ENCODE peak calls at places on chromosome 21, in four cellular contexts. W, G, V and H are unnamed samples.

GRCh38 chr21:22125581-22125980 is 1127.4 kb downstream of the NCAM2 start:
- DNase-seq in G (no peak), V (no peak), W (no peak), H (no peak)

GRCh38 chr21:33975548-33976081 is 60.0 kb upstream of the ATP5PO start:
- DNase-seq in W (peak; percentile 26), V (peak; percentile 39), G (peak; percentile 43), H (no peak)

GRCh38 chr21:35256468-35256988 is 207.4 kb upstream of the RUNX1 start:
- DNase-seq in G (peak; percentile 100), W (peak; percentile 67), V (no peak), H (no peak)

GRCh38 chr21:21101911-21102310 is 103.7 kb downstream of the NCAM2 start:
- DNase-seq in V (no peak), G (peak; percentile 85), W (peak; percentile 79), H (peak; percentile 46)

GRCh38 chr21:25496825-25497482 is 110.3 kb downstream of the MRPL39 start:
- DNase-seq in W (no peak), G (peak; percentile 77), V (no peak), H (no peak)

GRCh38 chr21:29323189-29323588 is 24.5 kb downstream of the BACH1 start:
- DNase-seq in V (no peak), W (no peak), G (no peak), H (no peak)

GRCh38 chr21:44051462-44051941 is 39.4 kb downstream of the TRAPPC10 start:
- DNase-seq in V (no peak), W (no peak), G (peak; percentile 55), H (no peak)

GRCh38 chr21:36149788-36150187 is 6.8 kb upstream of the DOP1B start:
- DNase-seq in V (no peak), G (no peak), W (no peak), H (no peak)

GRCh38 chr21:31502537-31503143 is 156.9 kb upstream of the SOD1 start:
- DNase-seq in G (no peak), V (no peak), W (no peak), H (no peak)

GRCh38 chr21:34280389-34280795 is 83.4 kb upstream of the KCNE2 start:
- DNase-seq in G (no peak), W (no peak), V (no peak), H (no peak)

GRCh38 chr21:35014302-35015044 is 34.6 kb downstream of the RUNX1 start:
- DNase-seq in W (no peak), G (peak; percentile 33), V (no peak), H (no peak)

GRCh38 chr21:28936721-28937120 is 56.0 kb downstream of the LTN1 start:
- DNase-seq in G (no peak), V (no peak), W (no peak), H (no peak)

GRCh38 chr21:39518055-39518844 is 66.5 kb downstream of the SH3BGR start:
- DNase-seq in W (peak; percentile 89), V (peak; percentile 60), G (peak; percentile 32), H (peak; percentile 84)

GRCh38 chr21:44286716-44287632 is 1.3 kb downstream of the AIRE start:
- DNase-seq in W (no peak), V (no peak), G (no peak), H (no peak)

GRCh38 chr21:44407493-44407892 is 47.8 kb upstream of the LRRC3 start:
- DNase-seq in V (no peak), G (no peak), W (no peak), H (no peak)

GRCh38 chr21:29904359-29905282 is 35.2 kb downstream of the GRIK1 start:
- DNase-seq in V (no peak), W (peak; percentile 10), G (no peak), H (peak; percentile 32)

GRCh38 chr21:26391166-26391565 is 181.9 kb downstream of the CYYR1 start:
- DNase-seq in G (no peak), W (no peak), V (no peak), H (no peak)

GRCh38 chr21:31609081-31609480 is 50.4 kb upstream of the SOD1 start:
- DNase-seq in G (no peak), W (peak; percentile 21), V (no peak), H (no peak)

GRCh38 chr21:30468912-30469812 is 11.0 kb downstream of the KRTAP19-1 start:
- DNase-seq in W (no peak), G (no peak), V (no peak), H (no peak)

GRCh38 chr21:18403685-18404084 is at the start of gene TMPRSS15:
- DNase-seq in W (no peak), V (no peak), G (no peak), H (no peak)

GRCh38 chr21:30717105-30717504 is 1.5 kb downstream of the KRTAP21-3 start:
- DNase-seq in V (no peak), G (no peak), W (no peak), H (no peak)

GRCh38 chr21:17512245-17513213 is at the start of gene CXADR:
- DNase-seq in G (no peak), W (peak; percentile 96), V (peak; percentile 94), H (peak; percentile 93)

GRCh38 chr21:34129039-34129891 is 55.9 kb downstream of the MRPS6 start:
- DNase-seq in G (peak; percentile 92), W (peak; percentile 87), V (peak; percentile 50), H (peak; percentile 58)

GRCh38 chr21:17798796-17799195 is 20.4 kb downstream of the C21orf91 start:
- DNase-seq in G (no peak), V (no peak), W (no peak), H (no peak)

GRCh38 chr21:34599534-34600101 is 15.3 kb downstream of the RCAN1 start:
- DNase-seq in G (no peak), W (no peak), V (no peak), H (no peak)

GRCh38 chr21:18170829-18171228 is 73.8 kb upstream of the CHODL start:
- DNase-seq in W (no peak), G (no peak), V (no peak), H (no peak)

GRCh38 chr21:33380483-33380998 is 22.7 kb upstream of the IFNGR2 start:
- DNase-seq in V (no peak), W (peak; percentile 89), G (peak; percentile 96), H (peak; percentile 67)

GRCh38 chr21:34567574-34567973 is 47.3 kb downstream of the RCAN1 start:
- DNase-seq in W (no peak), V (no peak), G (no peak), H (no peak)

GRCh38 chr21:36097427-36098230 is 27.8 kb downstream of the CBR1 start:
- DNase-seq in V (no peak), G (no peak), W (no peak), H (no peak)

GRCh38 chr21:29677326-29677725 is 262.5 kb downstream of the GRIK1 start:
- DNase-seq in W (no peak), V (no peak), G (no peak), H (no peak)

GRCh38 chr21:45523411-45524101 is 18.7 kb downstream of the SLC19A1 start:
- DNase-seq in V (no peak), W (no peak), G (no peak), H (no peak)

GRCh38 chr21:45519182-45519581 is 23.1 kb downstream of the SLC19A1 start:
- DNase-seq in W (no peak), G (no peak), V (no peak), H (no peak)

GRCh38 chr21:45522986-45523385 is 19.3 kb downstream of the SLC19A1 start:
- DNase-seq in W (no peak), V (no peak), G (no peak), H (no peak)

GRCh38 chr21:45522381-45522780 is 19.9 kb downstream of the SLC19A1 start:
- DNase-seq in G (no peak), W (no peak), V (no peak), H (no peak)

GRCh38 chr21:45521241-45521640 is 21.0 kb downstream of the SLC19A1 start:
- DNase-seq in G (no peak), V (no peak), W (no peak), H (no peak)
- H4K5ac ChIP-seq in G (no peak overlapping the region), V (no peak overlapping the region), W (no peak overlapping the region), H (no peak overlapping the region)

GRCh38 chr21:42892931-42893660 is at the start of gene NDUFV3:
- DNase-seq in G (peak; percentile 96), W (peak; percentile 99), V (peak; percentile 98), H (peak; percentile 99)
- H3K18ac ChIP-seq in G (peak within 1 kb of the TSS; percentile 47), W (peak within 1 kb of the TSS; percentile 34), V (peak within 1 kb of the TSS; percentile 98), H (peak within 1 kb of the TSS; percentile 93)

DNA sequence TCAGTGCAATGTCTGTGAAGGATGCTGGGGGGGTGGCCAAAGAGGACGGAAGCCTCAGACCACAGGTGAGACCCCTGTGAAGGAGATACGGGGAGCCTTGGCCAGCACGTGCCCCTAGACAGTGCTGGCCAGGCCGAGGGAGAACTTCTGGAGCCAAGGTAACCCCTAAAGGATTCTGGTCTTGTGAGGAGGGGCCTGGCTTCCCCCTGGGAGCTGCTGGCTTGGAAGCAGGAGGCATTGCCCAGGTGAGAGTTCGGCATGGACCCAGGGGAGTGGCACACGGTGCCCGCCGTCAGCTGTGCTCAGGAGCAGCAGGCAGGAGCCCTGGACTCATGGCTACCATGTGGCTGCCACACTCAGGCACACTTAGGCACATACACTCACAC is 1.3 kb upstream of the COL6A2 start:
- DNase-seq in W (no peak), G (no peak), V (peak; percentile 41), H (peak; percentile 15)
- H4K8ac ChIP-seq in W (no peak overlapping the region), G (peak overlapping the region; percentile 77), V (no peak overlapping the region), H (no peak overlapping the region)

DNA sequence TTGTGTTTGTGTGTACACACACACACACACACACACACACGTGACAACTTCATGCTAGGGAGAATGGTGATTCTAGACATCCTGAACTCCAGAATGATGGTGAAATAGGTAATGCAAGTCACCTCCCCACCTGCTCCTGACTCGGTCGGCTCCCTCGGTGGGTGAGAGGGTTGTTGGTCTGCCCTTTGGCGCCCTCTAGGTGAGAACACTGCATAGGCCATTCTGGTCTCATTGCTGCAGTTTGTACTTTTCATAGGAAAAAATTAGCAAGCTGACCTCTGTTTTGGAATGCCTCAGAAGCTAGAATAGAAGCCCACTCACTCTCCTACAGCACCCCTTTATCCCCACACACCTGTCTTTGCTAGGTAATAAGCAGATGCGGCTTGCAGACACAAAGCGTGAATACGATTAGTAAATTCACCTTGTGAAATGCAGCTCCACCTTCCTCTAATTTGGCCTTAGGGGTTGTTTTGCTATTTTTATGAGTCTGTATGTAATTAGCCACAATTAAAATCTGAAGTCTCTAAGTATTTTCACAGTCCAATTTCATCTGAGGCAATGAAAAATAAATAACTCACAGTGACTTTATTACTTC is 130.0 kb upstream of the KCNJ15 start:
- DNase-seq in W (peak; percentile 71), G (peak; percentile 33), V (peak; percentile 84), H (peak; percentile 78)
- H4K5ac ChIP-seq in W (no peak overlapping the region), G (no peak overlapping the region), V (no peak overlapping the region), H (no peak overlapping the region)

DNA sequence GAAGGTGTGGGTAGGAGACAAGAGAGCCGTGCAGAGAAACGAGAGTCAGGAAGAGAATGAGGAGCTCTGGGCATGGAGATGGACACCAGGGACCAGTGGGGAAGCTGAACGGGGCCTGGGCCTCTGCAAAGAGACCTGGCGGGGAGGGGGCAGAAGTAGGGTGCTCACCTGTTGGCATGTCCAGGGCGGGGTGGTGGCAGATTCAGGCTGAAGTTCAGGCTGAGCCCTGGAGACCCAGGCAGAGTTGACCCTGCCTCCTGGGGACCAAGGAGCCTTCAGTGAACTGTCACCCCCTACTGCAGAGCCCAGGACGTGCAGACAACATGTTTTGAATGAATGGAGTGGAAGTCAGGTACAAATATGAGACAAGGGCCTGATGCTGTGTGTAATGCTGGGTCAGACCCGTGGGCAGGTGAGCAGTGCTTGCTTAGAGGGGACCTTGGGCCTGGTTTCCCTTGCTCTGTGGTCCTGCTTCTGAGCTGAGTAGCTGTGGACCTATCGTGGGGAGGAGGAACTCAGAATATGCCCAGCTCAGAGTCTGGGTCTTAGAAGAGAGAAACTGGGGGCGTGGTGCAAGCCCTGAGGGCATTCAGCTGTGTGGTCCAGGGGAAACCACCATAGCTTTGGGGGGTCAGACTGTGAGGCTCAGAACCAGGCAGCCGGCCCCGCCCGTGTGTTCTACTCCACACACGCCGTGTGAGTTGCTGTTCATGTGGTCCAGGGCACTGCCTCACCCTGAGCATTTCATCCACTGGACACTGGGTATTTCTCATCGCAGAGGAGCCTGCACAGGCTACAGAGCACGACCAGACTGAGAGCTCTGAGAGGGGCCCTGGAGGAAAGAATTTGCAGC is 21.3 kb upstream of the UMODL1 start:
- DNase-seq in G (no peak), W (no peak), V (no peak), H (no peak)
- H3K18ac ChIP-seq in G (peak overlapping the region; percentile 4), W (no peak overlapping the region), V (no peak overlapping the region), H (no peak overlapping the region)

GRCh38 chr21:37198989-37199924 is 67.9 kb downstream of the VPS26C start:
- DNase-seq in V (no peak), W (no peak), G (peak; percentile 78), H (no peak)
- H4K8ac ChIP-seq in V (no peak overlapping the region), W (no peak overlapping the region), G (peak overlapping the region; percentile 44), H (no peak overlapping the region)